ENCODE peak calls at places on chromosomes 13 and 19, in nine cellular contexts. T is sigmoid colon, F is tibial nerve, Z is stomach, I is heart left ventricle, E is IMR-90, Y is H54, X is transverse colon, U is adrenal gland. B is an unnamed sample.

GRCh38 chr13:50685491-50685890 is 158.0 kb downstream of the DLEU7 start:
- DNase-seq in T (peak), U (peak), I (peak), X (peak), Y (no peak), E (no peak), F (peak), Z (peak), B (no peak)

GRCh38 chr19:1445932-1446712 is 3.8 kb upstream of the APC2 start:
- DNase-seq in E (no peak), I (peak), T (no peak), X (no peak), F (no peak), U (no peak), Y (peak), Z (no peak), B (no peak)

GRCh38 chr19:20072936-20073335 is 4.9 kb upstream of the ZNF90 start:
- DNase-seq in F (no peak), I (no peak), Y (no peak), T (no peak), E (no peak), X (no peak), U (no peak), Z (no peak), B (no peak)

GRCh38 chr13:43111887-43112400 is 88.6 kb downstream of the DNAJC15 start:
- DNase-seq in X (no peak), Z (no peak), T (no peak), I (no peak), Y (no peak), E (no peak), U (no peak), F (no peak), B (no peak)

GRCh38 chr13:44404261-44405139 is 30.9 kb downstream of the SERP2 start:
- DNase-seq in F (no peak), Y (no peak), U (no peak), Z (peak), X (peak), T (peak), E (no peak), I (no peak), B (no peak)

GRCh38 chr19:16383584-16384161 is 59.0 kb downstream of the KLF2 start:
- DNase-seq in E (no peak), U (no peak), Y (no peak), X (no peak), F (no peak), T (peak), Z (no peak), I (no peak), B (no peak)

GRCh38 chr19:46637224-46637623 is 1.2 kb upstream of the GNG8 start:
- DNase-seq in E (no peak), X (no peak), Z (no peak), Y (no peak), U (no peak), T (no peak), F (no peak), I (no peak), B (no peak)

GRCh38 chr19:38665219-38665931 is 17.9 kb downstream of the ACTN4 start:
- DNase-seq in T (no peak), E (no peak), U (no peak), Z (no peak), X (no peak), Y (no peak), F (no peak), I (no peak), B (no peak)

GRCh38 chr19:49073514-49074378 is 1.2 kb upstream of the KCNA7 start:
- DNase-seq in Y (no peak), Z (no peak), I (no peak), X (no peak), T (no peak), F (no peak), E (no peak), U (no peak), B (no peak)

GRCh38 chr13:27744861-27745260 is 47.4 kb upstream of the GSX1 start:
- DNase-seq in Y (no peak), I (no peak), X (no peak), F (no peak), E (no peak), Z (no peak), U (no peak), T (no peak), B (no peak)

GRCh38 chr13:102128216-102128800 is 273.5 kb downstream of the FGF14 start:
- DNase-seq in Y (peak), U (no peak), E (peak), X (no peak), Z (no peak), F (no peak), I (no peak), T (no peak), B (no peak)

GRCh38 chr13:39616087-39616694 is 13.2 kb upstream of the LHFPL6 start:
- DNase-seq in E (peak), F (peak), T (peak), Y (peak), X (peak), Z (no peak), U (peak), I (no peak), B (peak)

GRCh38 chr19:50358483-50359431 is 6.7 kb downstream of the NAPSA start:
- DNase-seq in E (peak), Y (no peak), F (no peak), T (peak), Z (peak), I (peak), X (peak), U (peak), B (peak)

GRCh38 chr13:27258637-27259377 is 7.4 kb downstream of the RPL21 start:
- DNase-seq in I (no peak), Y (no peak), E (no peak), T (no peak), X (no peak), U (no peak), Z (no peak), F (no peak), B (no peak)

GRCh38 chr13:102700088-102701031 is 5.5 kb upstream of the METTL21C start:
- DNase-seq in Y (no peak), X (no peak), F (no peak), Z (no peak), I (no peak), U (no peak), T (no peak), E (no peak), B (no peak)

GRCh38 chr13:26168835-26169234 is 53.3 kb downstream of the RNF6 start:
- DNase-seq in T (no peak), Z (no peak), X (no peak), U (peak), Y (no peak), E (no peak), F (no peak), I (no peak), B (no peak)

GRCh38 chr13:59099182-59099950 is 1064.4 kb downstream of the DIAPH3 start:
- DNase-seq in T (no peak), F (no peak), I (no peak), Y (no peak), Z (no peak), X (no peak), E (peak), U (no peak), B (no peak)

GRCh38 chr19:50870417-50871089 is 2.7 kb upstream of the KLK2 start:
- DNase-seq in Z (no peak), E (peak), U (peak), I (no peak), Y (no peak), F (no peak), T (peak), X (no peak), B (no peak)

GRCh38 chr13:76991432-76991795 is 467 bp upstream of the CLN5 start:
- DNase-seq in X (peak), Z (peak), I (no peak), Y (no peak), F (no peak), T (peak), U (peak), E (no peak), B (peak)

GRCh38 chr19:8609210-8610040 is 1.1 kb downstream of the ADAMTS10 start:
- DNase-seq in T (peak), U (peak), E (peak), X (peak), F (no peak), Y (peak), Z (peak), I (peak), B (no peak)

GRCh38 chr19:41811036-41811435 is 14.6 kb downstream of the CEACAM3 start:
- DNase-seq in X (no peak), F (no peak), E (no peak), U (peak), Z (no peak), I (peak), Y (no peak), T (no peak), B (no peak)

GRCh38 chr13:91346848-91347211 is 657 bp upstream of the MIR17HG start:
- DNase-seq in I (no peak), U (peak), E (no peak), T (no peak), Z (no peak), F (no peak), X (peak), Y (no peak), B (no peak)

GRCh38 chr13:48750588-48751383 is 97.1 kb downstream of the CYSLTR2 start:
- DNase-seq in U (peak), F (peak), Z (no peak), I (no peak), X (peak), Y (no peak), T (peak), E (no peak), B (no peak)

GRCh38 chr19:6693681-6694080 is 23.7 kb upstream of the TNFSF14 start:
- DNase-seq in Y (no peak), U (no peak), I (no peak), F (no peak), Z (no peak), X (no peak), E (no peak), T (no peak), B (no peak)
- TF ChIP-seq POLR2A in Y (no peak), U (no peak), I (no peak), F (no peak), Z (no peak), X (no peak), E (no peak), T (no peak), B (no peak)

GRCh38 chr19:52897149-52897935 is at the start of gene ZNF320:
- DNase-seq in F (peak), Y (peak), Z (peak), T (peak), I (peak), U (peak), X (peak), E (peak), B (peak)
- TF ChIP-seq POLR2A in F (peak), Y (peak), Z (peak), T (peak), I (peak), U (peak), X (peak), E (peak), B (peak)

DNA sequence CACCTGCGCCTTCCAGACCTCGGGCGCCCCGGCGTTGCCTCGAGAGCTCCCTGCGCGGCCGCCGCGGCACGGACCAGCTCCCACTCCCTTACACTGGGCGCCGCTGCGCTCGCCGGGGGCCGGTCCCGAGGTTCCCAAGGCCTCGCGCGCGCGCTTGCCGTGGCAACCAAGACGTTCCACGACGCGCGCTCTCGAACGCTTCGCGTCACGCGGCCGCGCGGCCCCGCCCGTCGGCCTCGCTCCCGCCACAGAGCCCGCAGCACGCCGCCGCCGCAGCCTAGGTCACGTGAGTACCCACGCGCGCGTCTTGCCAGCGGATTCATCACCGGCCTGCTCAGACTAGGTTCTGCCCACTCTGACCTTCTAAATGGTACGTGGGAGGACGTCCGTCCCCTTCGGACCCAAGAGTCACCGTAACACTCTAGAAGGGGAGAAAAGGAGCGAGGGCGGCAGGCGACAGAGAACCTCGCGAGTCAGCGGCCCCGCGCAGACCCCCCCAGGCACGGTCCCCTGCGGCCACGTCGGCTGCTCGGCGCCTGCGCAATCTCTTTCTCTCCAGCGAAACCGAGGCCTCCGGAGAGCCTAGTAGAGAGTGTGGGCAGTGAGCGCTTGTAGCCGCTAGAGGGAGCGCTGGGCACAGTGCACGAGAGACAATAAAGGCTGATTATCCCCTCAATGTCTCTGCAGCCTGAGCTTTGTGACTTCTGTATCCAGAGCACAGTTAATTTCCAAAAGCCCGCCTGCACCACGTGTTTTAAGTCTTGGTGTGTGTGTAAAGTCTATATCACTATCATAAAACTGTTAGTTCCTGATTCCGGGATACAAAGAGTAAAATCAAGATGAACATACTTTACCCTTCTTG is at the start of gene SPART:
- DNase-seq in I (peak), Z (peak), Y (peak), T (peak), X (peak), U (peak), F (peak), E (peak), B (peak)
- TF ChIP-seq POLR2A in I (peak), Z (peak), Y (peak), T (peak), X (peak), U (peak), F (peak), E (peak), B (no peak)

GRCh38 chr13:19864339-19865309 is 1.2 kb upstream of the ZMYM5 start:
- DNase-seq in I (peak), Z (peak), F (peak), U (peak), E (peak), X (peak), Y (peak), T (peak), B (peak)
- TF ChIP-seq POLR2A in I (no peak), Z (no peak), F (no peak), U (peak), E (no peak), X (no peak), Y (peak), T (no peak), B (peak)

GRCh38 chr19:5292843-5293606 is 47.6 kb downstream of the PTPRS start:
- DNase-seq in I (peak), U (peak), F (peak), Y (peak), X (peak), Z (peak), E (peak), T (peak), B (peak)
- TF ChIP-seq POLR2A in I (peak), U (peak), F (peak), Y (peak), X (no peak), Z (no peak), E (peak), T (no peak), B (no peak)

DNA sequence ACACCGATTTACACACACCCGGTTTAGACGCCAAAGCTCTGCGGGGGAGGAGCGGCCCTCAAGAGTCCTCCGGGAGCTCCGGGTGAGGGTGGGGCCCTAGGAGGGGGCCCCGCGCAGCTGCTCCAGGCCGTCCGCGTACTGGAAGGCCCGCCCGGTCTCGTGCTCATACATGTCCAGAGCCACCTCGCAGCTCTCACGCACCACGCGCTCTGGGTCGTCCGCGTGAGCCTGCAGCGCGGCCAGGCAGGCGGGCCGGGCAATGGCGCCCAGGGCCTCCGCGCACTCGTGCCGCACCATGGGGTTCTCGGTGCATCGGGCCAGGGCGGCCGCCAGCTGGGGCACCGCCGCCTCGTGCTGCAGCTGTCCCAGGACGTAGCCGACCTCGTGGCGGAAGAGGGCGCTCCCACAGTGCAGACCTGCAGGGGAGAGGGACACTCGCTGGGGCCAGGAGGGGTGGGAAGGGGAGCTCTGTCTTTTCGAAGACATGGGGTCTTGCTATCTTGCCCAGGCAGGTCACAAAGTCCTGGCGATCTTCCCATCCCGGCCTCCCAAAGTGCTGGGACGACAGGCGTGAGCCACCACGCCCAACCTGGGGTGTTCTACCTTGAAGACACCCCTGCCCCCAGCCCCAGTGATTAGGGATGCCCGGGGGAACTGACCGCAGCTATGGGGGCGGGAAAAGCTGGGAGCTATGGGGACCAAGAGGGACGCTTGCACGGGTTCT is 8.3 kb upstream of the SMIM44 start:
- DNase-seq in X (no peak), Y (no peak), T (no peak), I (no peak), E (no peak), U (no peak), F (no peak), Z (no peak), B (no peak)
- TF ChIP-seq POLR2A in X (no peak), Y (no peak), T (no peak), I (no peak), E (no peak), U (no peak), F (no peak), Z (no peak), B (no peak)

GRCh38 chr19:54162241-54162805 is 2.8 kb upstream of the LENG1 start:
- DNase-seq in Z (peak), U (peak), F (peak), E (peak), Y (peak), T (peak), I (peak), X (peak), B (peak)
- TF ChIP-seq POLR2A in Z (no peak), U (no peak), F (no peak), E (no peak), Y (no peak), T (no peak), I (no peak), X (no peak), B (no peak)

B was measured in GM12892.